ENCODE peak calls at places on chromosome 12, in seven cellular contexts. X, B, Z, N, J, G and L are unnamed samples.

GRCh38 chr12:130104596-130105253 is 57.5 kb upstream of the FZD10 start:
- DNase-seq in B (peak), N (peak), J (no peak), X (no peak), Z (no peak), G (no peak), L (no peak)

GRCh38 chr12:64256166-64256800 is 34.2 kb upstream of the KICS2 start:
- DNase-seq in N (peak), J (peak), B (peak), Z (peak), X (no peak), G (no peak), L (peak)

GRCh38 chr12:1851126-1851791 is 30.9 kb downstream of the LRTM2 start:
- DNase-seq in X (no peak), B (no peak), Z (no peak), J (no peak), N (peak), G (no peak), L (no peak)

GRCh38 chr12:23771230-23771949 is 178.1 kb downstream of the SOX5 start:
- DNase-seq in X (peak), G (no peak), J (no peak), N (peak), B (no peak), Z (no peak), L (no peak)

GRCh38 chr12:42407306-42407705 is 81.3 kb downstream of the PPHLN1 start:
- DNase-seq in B (no peak), N (no peak), X (no peak), J (no peak), Z (no peak), G (no peak), L (no peak)

GRCh38 chr12:116376354-116377193 is 99.1 kb upstream of the MED13L start:
- DNase-seq in Z (no peak), X (no peak), N (peak), J (no peak), B (no peak), G (no peak), L (no peak)

GRCh38 chr12:94783862-94784261 is 133.5 kb upstream of the TMCC3 start:
- DNase-seq in G (no peak), X (no peak), J (no peak), B (no peak), Z (peak), N (no peak), L (no peak)

GRCh38 chr12:84913151-84913550 is 552 bp upstream of the SLC6A15 start:
- DNase-seq in G (no peak), B (peak), N (peak), J (no peak), Z (no peak), X (no peak), L (no peak)

GRCh38 chr12:113250045-113250444 is 28.8 kb downstream of the TPCN1 start:
- DNase-seq in B (no peak), G (no peak), X (no peak), Z (no peak), N (no peak), J (no peak), L (no peak)

GRCh38 chr12:51424094-51424661 is 453 bp upstream of the SLC4A8 start:
- DNase-seq in B (no peak), N (peak), J (no peak), Z (no peak), X (no peak), G (no peak), L (no peak)

GRCh38 chr12:108966378-108967151 is 54.3 kb downstream of the SVOP start:
- DNase-seq in X (no peak), J (no peak), Z (no peak), B (no peak), N (peak), G (no peak), L (no peak)

GRCh38 chr12:48352157-48352775 is 1.5 kb upstream of the ZNF641 start:
- DNase-seq in X (no peak), N (no peak), J (no peak), Z (no peak), B (no peak), G (no peak), L (no peak)

GRCh38 chr12:28092396-28092795 is 97.9 kb upstream of the CCDC91 start:
- DNase-seq in J (no peak), Z (no peak), G (no peak), X (no peak), B (no peak), N (no peak), L (no peak)

GRCh38 chr12:121893901-121894540 is 5.4 kb downstream of the PSMD9 start:
- DNase-seq in N (peak), B (peak), G (no peak), X (no peak), J (no peak), Z (peak), L (peak)

GRCh38 chr12:5317556-5317955 is 114.4 kb upstream of the NTF3 start:
- DNase-seq in Z (no peak), J (no peak), B (no peak), X (no peak), G (no peak), N (no peak), L (no peak)

GRCh38 chr12:87667378-87667777 is 361.8 kb downstream of the C12orf50 start:
- DNase-seq in Z (peak), X (no peak), N (peak), B (peak), G (no peak), J (no peak), L (no peak)

GRCh38 chr12:21371050-21371449 is 1.7 kb upstream of the IAPP start:
- DNase-seq in N (no peak), J (no peak), B (no peak), Z (no peak), X (no peak), G (no peak), L (no peak)

GRCh38 chr12:43847427-43847826 is 11.5 kb downstream of the TMEM117 start:
- DNase-seq in Z (peak), J (no peak), X (no peak), B (no peak), G (no peak), N (no peak), L (peak)

GRCh38 chr12:20099395-20099976 is 268.9 kb upstream of the PDE3A start:
- DNase-seq in Z (no peak), G (no peak), X (no peak), B (peak), J (no peak), N (peak), L (no peak)